ENCODE peak calls at places on chromosomes 7 and 10, in five cellular contexts. S is body of pancreas, A is WERI-Rb-1, I is adipocyte, L is IMR-90. C is an unnamed sample.

GRCh38 chr10:11673346-11674330 is 62.2 kb upstream of the USP6NL start:
- DNase-seq in S (peak; percentile 45), A (no peak), I (no peak), L (no peak), C (no peak)

GRCh38 chr7:27122075-27122910 is 8.3 kb downstream of the HOXA4 start:
- DNase-seq in S (no peak), A (no peak), I (no peak), L (peak; percentile 41), C (no peak)

GRCh38 chr10:114437456-114438292 is 33.4 kb upstream of the AFAP1L2 start:
- DNase-seq in S (peak; percentile 26), A (no peak), I (peak; percentile 38), L (peak; percentile 19), C (no peak)

GRCh38 chr10:26503911-26504310 is 65.8 kb downstream of the APBB1IP start:
- DNase-seq in S (no peak), A (peak; percentile 17), I (no peak), L (no peak), C (peak; percentile 30)

GRCh38 chr7:155190608-155191536 is 106.8 kb upstream of the INSIG1 start:
- DNase-seq in S (peak; percentile 72), A (peak; percentile 39), I (peak; percentile 73), L (no peak), C (no peak)

GRCh38 chr7:90999989-91000979 is 263.9 kb upstream of the FZD1 start:
- DNase-seq in S (no peak), A (no peak), I (peak; percentile 38), L (peak; percentile 47), C (no peak)

GRCh38 chr7:88377421-88377820 is 70.7 kb upstream of the STEAP4 start:
- DNase-seq in S (no peak), A (no peak), I (no peak), L (no peak), C (peak; percentile 63)

GRCh38 chr7:36037121-36037662 is 115.9 kb upstream of the EEPD1 start:
- DNase-seq in S (peak; percentile 81), A (no peak), I (peak; percentile 89), L (peak; percentile 74), C (no peak)

GRCh38 chr10:89342219-89342966 is 14.6 kb downstream of the IFIT3 start:
- DNase-seq in S (no peak), A (no peak), I (peak; percentile 52), L (peak; percentile 84), C (no peak)

GRCh38 chr10:50512743-50513416 is 110.9 kb downstream of the SGMS1 start:
- DNase-seq in S (no peak), A (no peak), I (no peak), L (no peak), C (no peak)

GRCh38 chr7:73705551-73705920 is 13.9 kb downstream of the STX1A start:
- DNase-seq in S (no peak), A (no peak), I (no peak), L (no peak), C (no peak)

GRCh38 chr10:123449234-123449962 is 216.8 kb upstream of the GPR26 start:
- DNase-seq in S (no peak), A (no peak), I (no peak), L (no peak), C (no peak)

DNA sequence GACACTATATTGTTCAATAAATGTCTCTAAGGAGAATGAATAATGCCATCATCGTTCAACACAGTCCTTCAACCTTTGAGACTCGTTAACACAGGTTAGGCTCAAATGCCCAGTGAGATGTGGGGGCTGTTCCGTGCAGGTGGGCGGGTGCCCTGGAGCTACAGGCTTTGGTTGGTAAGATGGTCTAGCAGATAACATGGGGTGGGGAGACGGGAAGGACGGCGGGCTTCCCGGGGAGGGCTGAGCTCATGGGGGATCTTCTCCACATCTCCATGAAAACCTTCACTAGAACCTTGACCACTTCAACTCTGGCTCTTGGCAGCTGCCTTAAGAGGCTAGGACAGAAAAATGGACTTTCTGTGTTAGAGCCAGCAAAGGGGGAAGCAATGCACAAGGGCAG is 134.1 kb upstream of the TCERG1L start:
- DNase-seq in S (no peak), A (no peak), I (no peak), L (no peak), C (no peak)
- H3K36me3 ChIP-seq in S (no peaks in the 10 kb centered on the region), A (no peaks in the 10 kb centered on the region), I (no peaks in the 10 kb centered on the region), L (no peaks in the 10 kb centered on the region), C (no peaks in the 10 kb centered on the region)

DNA sequence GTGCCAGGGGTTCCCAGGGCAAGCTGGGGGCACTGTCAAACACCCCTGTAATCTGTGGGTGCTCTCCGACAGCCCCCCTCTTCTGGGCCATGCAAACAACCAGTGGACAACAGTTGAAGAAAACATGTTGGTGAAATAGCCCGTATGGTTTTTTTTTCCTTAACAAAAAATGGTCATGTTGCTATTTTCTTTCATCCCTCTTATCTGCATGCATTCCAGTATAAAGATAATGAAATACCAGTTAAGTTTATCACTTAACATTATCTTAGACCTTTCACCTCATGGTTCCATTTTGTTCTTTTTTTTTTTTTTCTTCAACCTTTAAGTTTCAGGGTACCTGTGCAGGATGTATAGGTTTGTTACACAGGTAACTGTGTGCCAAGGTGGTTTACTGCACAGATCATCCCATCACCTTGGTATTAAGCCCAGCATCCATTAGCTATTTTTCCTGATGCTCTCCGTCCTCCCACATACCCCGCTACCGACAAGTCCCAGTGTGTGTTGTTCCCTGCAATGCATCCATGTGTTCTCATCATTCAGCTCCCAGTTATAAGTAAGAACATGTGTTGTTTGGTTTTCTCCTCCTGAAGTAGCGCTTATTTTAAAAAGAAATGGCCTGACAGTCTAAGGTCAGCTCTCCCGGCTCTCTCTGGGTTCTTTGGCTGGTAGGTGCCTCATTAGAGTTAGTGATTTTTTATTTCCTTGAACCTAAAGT is 110.1 kb downstream of the NRP1 start:
- DNase-seq in S (no peak), A (no peak), I (no peak), L (no peak), C (no peak)
- H3K36me3 ChIP-seq in S (peaks cover 2% of the 10 kb centered on the region), A (no peaks in the 10 kb centered on the region), I (peaks cover 78% of the 10 kb centered on the region), L (peaks cover 33% of the 10 kb centered on the region), C (peaks cover 4% of the 10 kb centered on the region)

GRCh38 chr7:92332782-92333181 is 87.0 kb downstream of the ANKIB1 start:
- DNase-seq in S (no peak), A (no peak), I (no peak), L (no peak), C (no peak)

GRCh38 chr7:92325850-92326249 is 80.1 kb downstream of the ANKIB1 start:
- DNase-seq in S (no peak), A (no peak), I (peak; percentile 24), L (peak; percentile 1), C (no peak)

GRCh38 chr7:92335574-92335973 is 89.8 kb downstream of the ANKIB1 start:
- DNase-seq in S (no peak), A (no peak), I (no peak), L (no peak), C (no peak)

GRCh38 chr7:92330835-92331438 is 85.2 kb downstream of the ANKIB1 start:
- DNase-seq in S (no peak), A (no peak), I (no peak), L (no peak), C (no peak)

GRCh38 chr7:92331508-92331907 is 85.7 kb downstream of the ANKIB1 start:
- DNase-seq in S (no peak), A (no peak), I (no peak), L (no peak), C (no peak)
- H3K36me3 ChIP-seq in S (no peaks in the 10 kb centered on the region), A (no peaks in the 10 kb centered on the region), I (peaks cover 21% of the 10 kb centered on the region), L (peaks cover 2% of the 10 kb centered on the region), C (peaks cover 3% of the 10 kb centered on the region)

DNA sequence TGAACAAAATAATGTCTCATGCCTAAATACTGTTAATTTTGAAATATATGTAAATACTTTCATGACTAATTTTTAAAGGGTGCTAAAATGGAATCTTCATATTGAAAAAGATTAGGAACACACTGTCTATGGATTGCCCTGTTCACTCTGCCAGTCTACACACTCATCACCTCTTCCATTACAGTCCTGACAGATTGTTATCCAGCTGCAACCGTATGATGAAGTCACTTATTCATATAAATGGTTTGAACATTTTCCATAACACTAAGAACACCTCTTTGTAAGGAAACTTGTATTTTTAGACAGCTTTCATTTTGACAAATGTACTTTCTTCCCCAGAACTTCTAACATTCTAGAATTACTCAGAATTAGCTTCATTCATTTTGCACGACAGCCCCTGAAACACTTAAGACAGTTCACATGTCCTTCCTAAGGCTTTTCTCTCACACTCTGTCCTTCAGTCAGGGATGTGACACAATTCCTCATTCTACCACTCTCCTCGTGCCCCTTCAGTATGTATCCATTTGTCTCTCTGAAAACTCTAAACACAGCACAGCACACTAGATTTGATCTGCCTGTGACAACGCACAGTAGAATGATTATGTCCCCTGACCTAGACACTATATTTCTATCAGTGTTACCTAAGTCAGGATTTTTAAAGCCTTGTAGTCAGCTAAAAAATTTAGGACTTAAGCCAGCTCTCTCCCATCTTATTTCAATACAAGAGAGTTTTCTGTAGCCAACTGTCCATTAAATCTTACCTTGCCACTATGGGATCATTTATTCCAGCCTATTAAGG is 71.9 kb downstream of the ORC5 start:
- DNase-seq in S (no peak), A (no peak), I (no peak), L (no peak), C (no peak)
- H3K36me3 ChIP-seq in S (no peaks in the 10 kb centered on the region), A (peaks cover 15% of the 10 kb centered on the region), I (peaks cover 28% of the 10 kb centered on the region), L (peaks cover 2% of the 10 kb centered on the region), C (peaks cover 4% of the 10 kb centered on the region)

GRCh38 chr10:3159160-3159559 is 13.4 kb downstream of the PITRM1 start:
- DNase-seq in S (no peak), A (no peak), I (no peak), L (no peak), C (no peak)
- H3K36me3 ChIP-seq in S (peaks cover 42% of the 10 kb centered on the region), A (peaks cover 15% of the 10 kb centered on the region), I (peaks cover 98% of the 10 kb centered on the region), L (peaks cover 61% of the 10 kb centered on the region), C (peaks cover 71% of the 10 kb centered on the region)

GRCh38 chr10:52258791-52259427 is 55.2 kb upstream of the DKK1 start:
- DNase-seq in S (no peak), A (no peak), I (no peak), L (peak; percentile 37), C (no peak)

GRCh38 chr10:52256832-52257691 is 57.0 kb upstream of the DKK1 start:
- DNase-seq in S (no peak), A (no peak), I (no peak), L (peak; percentile 31), C (no peak)

GRCh38 chr10:52261362-52261761 is 52.7 kb upstream of the DKK1 start:
- DNase-seq in S (no peak), A (no peak), I (no peak), L (no peak), C (no peak)

GRCh38 chr10:52259428-52259812 is 54.7 kb upstream of the DKK1 start:
- DNase-seq in S (no peak), A (no peak), I (no peak), L (no peak), C (no peak)

GRCh38 chr10:52257692-52258075 is 56.4 kb upstream of the DKK1 start:
- DNase-seq in S (no peak), A (no peak), I (no peak), L (no peak), C (no peak)
- H3K36me3 ChIP-seq in S (no peaks in the 10 kb centered on the region), A (no peaks in the 10 kb centered on the region), I (no peaks in the 10 kb centered on the region), L (no peaks in the 10 kb centered on the region), C (no peaks in the 10 kb centered on the region)